ENCODE peak calls at places on chromosomes 12 and 14, in four cellular contexts. X is HepG2, O is K562, M is GM12878. Z is an unnamed sample.

GRCh38 chr12:4685317-4685716 is 34.9 kb upstream of the GALNT8 start:
- DNase-seq in X (no peak), M (no peak), O (no peak), Z (no peak)

GRCh38 chr12:59041241-59042121 is 121.2 kb upstream of the LRIG3 start:
- DNase-seq in M (no peak), O (no peak), X (no peak), Z (no peak)

GRCh38 chr12:104763163-104763805 is 194.8 kb downstream of the SLC41A2 start:
- DNase-seq in X (no peak), O (no peak), M (no peak), Z (no peak)

GRCh38 chr14:59631237-59631636 is 54.6 kb upstream of the CCDC175 start:
- DNase-seq in M (no peak), X (peak; percentile 9), O (peak; percentile 23), Z (peak; percentile 40)

GRCh38 chr12:109387425-109388166 is 39.9 kb downstream of the MYO1H start:
- DNase-seq in O (peak; percentile 23), M (no peak), X (peak; percentile 73), Z (peak; percentile 23)

GRCh38 chr14:91358654-91359210 is 58.9 kb downstream of the CCDC88C start:
- DNase-seq in M (no peak), X (no peak), O (no peak), Z (no peak)

GRCh38 chr12:122503783-122504590 is 3.3 kb upstream of the ZCCHC8 start:
- DNase-seq in O (no peak), X (no peak), M (no peak), Z (no peak)

GRCh38 chr12:79983969-79984629 is 49.2 kb upstream of the PPP1R12A start:
- DNase-seq in X (no peak), O (no peak), M (no peak), Z (no peak)

GRCh38 chr12:27549801-27550652 is 26.0 kb downstream of the PPFIBP1 start:
- DNase-seq in M (no peak), X (peak; percentile 99), O (peak; percentile 25), Z (peak; percentile 23)

GRCh38 chr14:101250336-101250947 is 310.9 kb upstream of the DIO3 start:
- DNase-seq in O (no peak), X (no peak), M (no peak), Z (no peak)

GRCh38 chr14:99672506-99673327 is 11.4 kb upstream of the CYP46A1 start:
- DNase-seq in O (peak; percentile 37), M (no peak), X (no peak), Z (no peak)

GRCh38 chr14:69317780-69318179 is 57.8 kb downstream of the GALNT16 start:
- DNase-seq in X (no peak), O (no peak), M (no peak), Z (no peak)

GRCh38 chr12:109995366-109995702 is 834 bp downstream of the GIT2 start:
- DNase-seq in X (no peak), M (no peak), O (no peak), Z (no peak)

GRCh38 chr12:90925562-90925961 is 29.4 kb downstream of the CCER1 start:
- DNase-seq in X (no peak), O (no peak), M (no peak), Z (no peak)

GRCh38 chr14:94673781-94674231 is 61.6 kb downstream of the SERPINA3 start:
- DNase-seq in X (no peak), M (no peak), O (no peak), Z (no peak)

GRCh38 chr12:4530982-4531586 is 7.6 kb upstream of the RAD51AP1 start:
- DNase-seq in M (no peak), O (no peak), X (no peak), Z (no peak)

GRCh38 chr12:46401703-46402102 is 29.1 kb upstream of the SLC38A2 start:
- DNase-seq in X (no peak), M (no peak), O (no peak), Z (no peak)

GRCh38 chr14:105389976-105390848 is 8.1 kb upstream of the TEX22 start:
- DNase-seq in X (no peak), M (no peak), O (no peak), Z (no peak)

GRCh38 chr12:117790198-117790597 is 178.6 kb downstream of the KSR2 start:
- DNase-seq in X (no peak), M (no peak), O (no peak), Z (no peak)

GRCh38 chr14:52950898-52951729 is at the start of gene FERMT2:
- DNase-seq in O (peak; percentile 57), M (no peak), X (peak; percentile 79), Z (peak; percentile 90)

GRCh38 chr14:60204104-60204842 is 39.1 kb upstream of the DHRS7 start:
- DNase-seq in X (no peak), O (no peak), M (peak; percentile 90), Z (no peak)

GRCh38 chr14:58133739-58134138 is 18.3 kb downstream of the ARMH4 start:
- DNase-seq in X (no peak), M (no peak), O (no peak), Z (no peak)

GRCh38 chr14:93276031-93276716 is 56.7 kb downstream of the BTBD7 start:
- DNase-seq in M (no peak), O (no peak), X (no peak), Z (no peak)

GRCh38 chr14:71651228-71651627 is 281.0 kb upstream of the RGS6 start:
- DNase-seq in O (no peak), X (no peak), M (no peak), Z (no peak)

DNA sequence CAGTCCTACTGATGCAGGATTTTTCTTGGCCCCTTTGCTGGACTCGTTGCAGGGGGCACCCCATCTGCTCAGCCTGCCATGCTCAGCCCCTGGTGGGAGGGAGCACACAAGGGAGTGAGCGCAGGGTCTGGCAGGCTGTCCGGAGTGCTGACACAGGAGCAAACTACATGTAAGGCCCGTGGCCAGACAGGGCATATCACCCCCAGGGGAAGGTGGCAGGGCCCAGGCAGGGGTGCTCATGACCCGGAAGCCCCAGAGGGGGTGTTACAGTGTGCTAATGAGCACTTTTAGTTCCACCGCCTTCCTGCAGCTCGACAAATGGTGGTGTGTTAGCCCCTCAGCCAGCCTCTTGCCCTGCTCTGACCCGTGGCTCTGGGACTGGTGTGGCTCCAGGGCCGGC is 645.6 kb upstream of the TMEM132C start:
- DNase-seq in X (no peak), M (no peak), O (no peak), Z (peak; percentile 13)
- TF ChIP-seq CREB1 in X (no peak), M (no peak), O (no peak), Z (no peak)

GRCh38 chr12:131141483-131141882 is 187.8 kb downstream of the ADGRD1 start:
- DNase-seq in M (no peak), O (no peak), X (no peak), Z (no peak)
- TF ChIP-seq NR2C2 in M (no peak), O (no peak), X (no peak), Z (no peak)

DNA sequence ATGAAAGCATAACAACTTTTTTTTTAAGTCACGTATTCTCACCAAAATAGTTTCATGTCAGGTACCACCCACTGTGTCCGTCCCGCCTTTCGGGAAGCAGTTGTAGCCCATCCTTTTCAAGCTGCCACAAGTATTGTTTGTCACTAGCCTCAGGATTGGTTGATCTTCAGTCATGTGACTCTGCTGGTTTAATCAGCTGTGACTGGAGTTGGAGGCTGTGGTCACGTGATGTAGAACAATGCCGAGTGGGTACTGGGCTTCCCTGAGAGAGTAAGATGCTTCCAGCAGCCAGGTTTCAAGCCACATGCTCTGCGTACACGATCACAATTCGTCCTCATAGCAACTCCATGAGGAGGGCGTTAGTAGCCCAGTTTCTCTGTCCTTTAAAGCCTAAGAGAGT is 83.0 kb upstream of the WSCD2 start:
- DNase-seq in M (no peak), X (no peak), O (peak; percentile 51), Z (no peak)
- TF ChIP-seq CREB1 in M (no peak), X (no peak), O (no peak), Z (no peak)

GRCh38 chr14:43706901-43707300 is 800.2 kb downstream of the FSCB start:
- DNase-seq in X (no peak), O (no peak), M (no peak), Z (no peak)
- TF ChIP-seq NR2C2 in X (no peak), O (no peak), M (no peak), Z (no peak)